ENCODE peak calls at places on chromosomes 4 and X, in six cellular contexts. L is RWPE1, R is mucosa of descending colon, S is astrocyte of the spinal cord, Z is H9, F is tibial artery. A is an unnamed sample.

GRCh38 chrX:118652717-118653116 is 74.7 kb upstream of the IL13RA1 start:
- DNase-seq in Z (no peak), R (peak), L (no peak), F (no peak), S (no peak), A (no peak)

GRCh38 chr4:3074846-3075651 is 568 bp downstream of the HTT start:
- DNase-seq in Z (peak), S (peak), L (peak), F (peak), R (peak), A (peak)

GRCh38 chr4:114558446-114559020 is 40.1 kb upstream of the UGT8 start:
- DNase-seq in S (peak), Z (no peak), F (no peak), L (no peak), R (no peak), A (no peak)

GRCh38 chrX:31435592-31435991 is 363.8 kb upstream of the FTHL17 start:
- DNase-seq in Z (peak), L (no peak), S (peak), R (peak), F (no peak), A (no peak)

GRCh38 chr4:94332983-94333590 is 9.5 kb downstream of the HPGDS start:
- DNase-seq in R (no peak), Z (no peak), S (no peak), L (no peak), F (no peak), A (no peak)

GRCh38 chrX:119696251-119696890 is 3.4 kb upstream of the SEPTIN6 start:
- DNase-seq in R (no peak), F (no peak), S (no peak), Z (no peak), L (no peak), A (no peak)

GRCh38 chr4:150385606-150386005 is 196.3 kb upstream of the MAB21L2 start:
- DNase-seq in Z (no peak), F (peak), S (peak), L (peak), R (peak), A (no peak)

GRCh38 chr4:139943277-139943676 is 210.7 kb downstream of the MAML3 start:
- DNase-seq in Z (no peak), L (no peak), R (no peak), S (no peak), F (no peak), A (no peak)

GRCh38 chrX:49089553-49089952 is 9.9 kb upstream of the WDR45 start:
- DNase-seq in Z (no peak), F (no peak), L (no peak), R (no peak), S (no peak), A (no peak)

GRCh38 chr4:64230709-64231310 is 178.4 kb downstream of the TECRL start:
- DNase-seq in R (no peak), S (peak), Z (no peak), F (no peak), L (no peak), A (no peak)

GRCh38 chr4:104020641-104021040 is 300.9 kb upstream of the TACR3 start:
- DNase-seq in F (no peak), L (no peak), R (no peak), Z (no peak), S (no peak), A (no peak)

GRCh38 chr4:7351014-7351413 is 83.7 kb downstream of the PSAPL1 start:
- DNase-seq in R (no peak), Z (no peak), L (no peak), S (no peak), F (no peak), A (no peak)

GRCh38 chr4:22668301-22668700 is 24.4 kb upstream of the GBA3 start:
- DNase-seq in R (no peak), S (peak), Z (no peak), F (no peak), L (no peak), A (no peak)

GRCh38 chr4:176841730-176842129 is 49.0 kb upstream of the VEGFC start:
- DNase-seq in F (no peak), R (no peak), S (peak), Z (no peak), L (peak), A (no peak)

GRCh38 chr4:73451978-73452747 is 16.1 kb downstream of the AFP start:
- DNase-seq in S (no peak), Z (no peak), L (no peak), F (no peak), R (no peak), A (no peak)

GRCh38 chr4:140463182-140463581 is 34.9 kb downstream of the MGAT4D start:
- DNase-seq in R (peak), F (no peak), Z (no peak), S (no peak), L (no peak), A (no peak)

GRCh38 chr4:143626134-143626859 is 74.2 kb downstream of the FREM3 start:
- DNase-seq in S (peak), R (peak), Z (no peak), F (peak), L (no peak), A (no peak)

GRCh38 chr4:17448689-17449088 is 63.2 kb downstream of the QDPR start:
- DNase-seq in L (no peak), F (no peak), Z (no peak), R (no peak), S (peak), A (no peak)

A was measured in upper lobe of right lung.